ENCODE peak calls at places on chromosome 5, in six cellular contexts. R, A, B, J, Z and U are unnamed samples.

GRCh38 chr5:151338734-151339133 is 8.6 kb downstream of the SLC36A2 start:
- DNase-seq in J (no peak), Z (no peak), R (no peak), A (no peak), B (no peak), U (no peak)

GRCh38 chr5:120159155-120159554 is 304.9 kb upstream of the PRR16 start:
- DNase-seq in J (no peak), Z (no peak), B (no peak), R (no peak), A (no peak), U (no peak)

GRCh38 chr5:2038337-2039179 is 155.8 kb upstream of the IRX4 start:
- DNase-seq in R (peak), A (peak), Z (peak), B (no peak), J (peak), U (no peak)

GRCh38 chr5:1110930-1111726 is 735 bp downstream of the SLC12A7 start:
- DNase-seq in Z (no peak), J (no peak), R (peak), B (no peak), A (peak), U (no peak)

GRCh38 chr5:51961154-51961562 is 577.9 kb downstream of the ISL1 start:
- DNase-seq in J (no peak), B (no peak), R (no peak), A (no peak), Z (peak), U (no peak)

GRCh38 chr5:141743652-141744333 is 61.8 kb upstream of the ARAP3 start:
- DNase-seq in J (no peak), R (no peak), Z (peak), B (no peak), A (no peak), U (no peak)

GRCh38 chr5:77145666-77146065 is 58.6 kb upstream of the ZBED3 start:
- DNase-seq in A (peak), J (peak), Z (no peak), R (no peak), B (no peak), U (peak)

GRCh38 chr5:150530423-150530822 is 22.5 kb downstream of the NDST1 start:
- DNase-seq in R (no peak), B (no peak), Z (no peak), A (no peak), J (no peak), U (no peak)

GRCh38 chr5:142286111-142286510 is 38.7 kb downstream of the SPRY4 start:
- DNase-seq in J (no peak), B (no peak), A (no peak), R (no peak), Z (no peak), U (no peak)

GRCh38 chr5:36060516-36060885 is 6.2 kb downstream of the UGT3A2 start:
- DNase-seq in Z (no peak), R (no peak), A (peak), J (no peak), B (no peak), U (no peak)

GRCh38 chr5:72106922-72107873 is at the start of gene MAP1B:
- DNase-seq in R (no peak), Z (peak), A (peak), J (peak), B (peak), U (no peak)

GRCh38 chr5:148799737-148800527 is 26.5 kb upstream of the ADRB2 start:
- DNase-seq in B (no peak), R (no peak), A (no peak), J (no peak), Z (no peak), U (no peak)

GRCh38 chr5:131825404-131826013 is 28.7 kb upstream of the FNIP1 start:
- DNase-seq in A (no peak), B (no peak), Z (no peak), R (no peak), J (no peak), U (no peak)

GRCh38 chr5:160458971-160459800 is 37.5 kb downstream of the PTTG1 start:
- DNase-seq in R (no peak), B (no peak), Z (no peak), J (no peak), A (no peak), U (no peak)

GRCh38 chr5:67095346-67095871 is 101.2 kb downstream of the CD180 start:
- DNase-seq in R (no peak), Z (no peak), B (no peak), J (peak), A (peak), U (no peak)

GRCh38 chr5:2874099-2874498 is 122.6 kb upstream of the IRX2 start:
- DNase-seq in J (no peak), B (no peak), R (no peak), Z (no peak), A (no peak), U (no peak)